ENCODE peak calls at places on chromosomes 4 and X, in eight cellular contexts. One of them, this sample, is unnamed.

GRCh38 chrX:47562615-47563243 is 1.7 kb downstream of the ARAF start:
- DNase-seq in HepG2: no peak
- DNase-seq in H7: peak; percentile 52
- DNase-seq in aorta: no peak
- DNase-seq in sigmoid colon: no peak
- DNase-seq in Karpas-422: peak; percentile 83
- DNase-seq in fibroblast of lung: no peak
- DNase-seq in neural progenitor cell: peak; percentile 37
- DNase-seq in this sample: no peak

GRCh38 chrX:15500497-15500966 is at the start of gene BMX:
- DNase-seq in sigmoid colon: no peak
- DNase-seq in H7: no peak
- DNase-seq in aorta: peak; percentile 76
- DNase-seq in fibroblast of lung: no peak
- DNase-seq in neural progenitor cell: no peak
- DNase-seq in Karpas-422: no peak
- DNase-seq in HepG2: no peak
- DNase-seq in this sample: no peak

GRCh38 chr4:52873191-52873590 is 11.1 kb downstream of the RASL11B start:
- DNase-seq in HepG2: no peak
- DNase-seq in H7: peak; percentile 69
- DNase-seq in fibroblast of lung: peak; percentile 17
- DNase-seq in neural progenitor cell: peak; percentile 47
- DNase-seq in sigmoid colon: no peak
- DNase-seq in aorta: no peak
- DNase-seq in Karpas-422: no peak
- DNase-seq in this sample: no peak

GRCh38 chr4:101037249-101037648 is 310.1 kb downstream of the PPP3CA start:
- DNase-seq in sigmoid colon: no peak
- DNase-seq in H7: no peak
- DNase-seq in Karpas-422: no peak
- DNase-seq in fibroblast of lung: peak; percentile 27
- DNase-seq in neural progenitor cell: no peak
- DNase-seq in HepG2: peak; percentile 7
- DNase-seq in aorta: no peak
- DNase-seq in this sample: no peak

GRCh38 chrX:53732797-53733196 is 46.3 kb upstream of the HUWE1 start:
- DNase-seq in aorta: no peak
- DNase-seq in Karpas-422: no peak
- DNase-seq in HepG2: no peak
- DNase-seq in neural progenitor cell: no peak
- DNase-seq in fibroblast of lung: no peak
- DNase-seq in sigmoid colon: no peak
- DNase-seq in H7: no peak
- DNase-seq in this sample: no peak

GRCh38 chrX:72526534-72527508 is 45.8 kb downstream of the HDAC8 start:
- DNase-seq in H7: no peak
- DNase-seq in aorta: no peak
- DNase-seq in fibroblast of lung: peak; percentile 53
- DNase-seq in HepG2: no peak
- DNase-seq in Karpas-422: no peak
- DNase-seq in sigmoid colon: no peak
- DNase-seq in neural progenitor cell: no peak
- DNase-seq in this sample: no peak

GRCh38 chr4:101885574-101885973 is 95.0 kb downstream of the BANK1 start:
- DNase-seq in fibroblast of lung: no peak
- DNase-seq in Karpas-422: no peak
- DNase-seq in neural progenitor cell: no peak
- DNase-seq in aorta: no peak
- DNase-seq in HepG2: peak; percentile 87
- DNase-seq in H7: no peak
- DNase-seq in sigmoid colon: no peak
- DNase-seq in this sample: no peak

GRCh38 chr4:15043226-15043625 is 40.9 kb downstream of the CPEB2 start:
- DNase-seq in fibroblast of lung: no peak
- DNase-seq in aorta: no peak
- DNase-seq in HepG2: peak; percentile 24
- DNase-seq in neural progenitor cell: peak; percentile 9
- DNase-seq in sigmoid colon: no peak
- DNase-seq in Karpas-422: no peak
- DNase-seq in H7: peak; percentile 10
- DNase-seq in this sample: no peak

GRCh38 chr4:69649629-69650028 is 3.4 kb downstream of the UGT2A1 start:
- DNase-seq in neural progenitor cell: no peak
- DNase-seq in H7: no peak
- DNase-seq in HepG2: no peak
- DNase-seq in Karpas-422: no peak
- DNase-seq in sigmoid colon: no peak
- DNase-seq in aorta: no peak
- DNase-seq in fibroblast of lung: no peak
- DNase-seq in this sample: no peak

GRCh38 chr4:118981171-118981838 is 92.7 kb downstream of the SYNPO2 start:
- DNase-seq in HepG2: no peak
- DNase-seq in Karpas-422: no peak
- DNase-seq in fibroblast of lung: peak; percentile 72
- DNase-seq in neural progenitor cell: peak; percentile 31
- DNase-seq in H7: no peak
- DNase-seq in aorta: no peak
- DNase-seq in sigmoid colon: no peak
- DNase-seq in this sample: no peak

GRCh38 chr4:168685136-168685535 is 188.3 kb downstream of the PALLD start:
- DNase-seq in aorta: no peak
- DNase-seq in neural progenitor cell: no peak
- DNase-seq in fibroblast of lung: no peak
- DNase-seq in HepG2: no peak
- DNase-seq in H7: no peak
- DNase-seq in sigmoid colon: no peak
- DNase-seq in Karpas-422: peak; percentile 47
- DNase-seq in this sample: no peak

DNA sequence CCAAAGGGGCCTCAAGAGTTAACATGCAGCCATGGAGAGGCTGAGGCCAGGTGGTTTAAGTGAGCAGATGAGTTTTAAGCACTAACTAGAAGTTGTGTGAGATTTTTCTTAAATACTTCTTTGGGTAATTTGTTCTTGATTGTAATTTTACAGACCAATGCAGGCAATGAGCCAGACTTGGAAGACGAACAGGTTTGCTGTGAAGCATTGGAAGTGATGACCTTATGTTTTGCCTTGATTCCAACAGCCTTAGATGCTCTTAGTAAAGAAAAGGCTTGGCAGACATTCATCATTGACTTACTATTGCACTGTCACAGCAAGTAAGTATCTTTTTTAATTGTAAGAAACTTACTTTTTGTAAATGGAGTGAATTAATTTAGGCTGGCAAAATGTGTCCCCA is 103.9 kb downstream of the USP9X start:
- DNase-seq in HepG2: no peak
- DNase-seq in H7: no peak
- DNase-seq in aorta: no peak
- DNase-seq in Karpas-422: no peak
- DNase-seq in fibroblast of lung: peak; percentile 2
- DNase-seq in neural progenitor cell: no peak
- DNase-seq in sigmoid colon: no peak
- DNase-seq in this sample: no peak
- H3K36me3 ChIP-seq in HepG2: peaks cover 17% of the 10 kb centered on the region
- H3K36me3 ChIP-seq in H7: peaks cover 32% of the 10 kb centered on the region
- H3K36me3 ChIP-seq in aorta: no peaks in the 10 kb centered on the region
- H3K36me3 ChIP-seq in Karpas-422: peaks cover 30% of the 10 kb centered on the region
- H3K36me3 ChIP-seq in fibroblast of lung: no peaks in the 10 kb centered on the region
- H3K36me3 ChIP-seq in neural progenitor cell: peaks cover 8% of the 10 kb centered on the region
- H3K36me3 ChIP-seq in sigmoid colon: peaks cover 8% of the 10 kb centered on the region
- H3K36me3 ChIP-seq in this sample: peaks cover 10% of the 10 kb centered on the region

GRCh38 chr4:77031544-77031943 is 44.2 kb downstream of the CCNI start:
- DNase-seq in H7: no peak
- DNase-seq in aorta: no peak
- DNase-seq in sigmoid colon: no peak
- DNase-seq in fibroblast of lung: no peak
- DNase-seq in HepG2: no peak
- DNase-seq in Karpas-422: no peak
- DNase-seq in neural progenitor cell: no peak
- DNase-seq in this sample: no peak
- H3K36me3 ChIP-seq in H7: peaks cover 11% of the 10 kb centered on the region
- H3K36me3 ChIP-seq in aorta: no peaks in the 10 kb centered on the region
- H3K36me3 ChIP-seq in sigmoid colon: no peaks in the 10 kb centered on the region
- H3K36me3 ChIP-seq in fibroblast of lung: peaks cover 43% of the 10 kb centered on the region
- H3K36me3 ChIP-seq in HepG2: peaks cover 44% of the 10 kb centered on the region
- H3K36me3 ChIP-seq in Karpas-422: peaks cover 3% of the 10 kb centered on the region
- H3K36me3 ChIP-seq in neural progenitor cell: no peaks in the 10 kb centered on the region
- H3K36me3 ChIP-seq in this sample: peaks cover 12% of the 10 kb centered on the region

GRCh38 chrX:20124964-20125363 is 8.3 kb upstream of the MAP7D2 start:
- DNase-seq in neural progenitor cell: no peak
- DNase-seq in Karpas-422: no peak
- DNase-seq in aorta: no peak
- DNase-seq in H7: no peak
- DNase-seq in HepG2: no peak
- DNase-seq in sigmoid colon: no peak
- DNase-seq in fibroblast of lung: no peak
- DNase-seq in this sample: no peak

DNA sequence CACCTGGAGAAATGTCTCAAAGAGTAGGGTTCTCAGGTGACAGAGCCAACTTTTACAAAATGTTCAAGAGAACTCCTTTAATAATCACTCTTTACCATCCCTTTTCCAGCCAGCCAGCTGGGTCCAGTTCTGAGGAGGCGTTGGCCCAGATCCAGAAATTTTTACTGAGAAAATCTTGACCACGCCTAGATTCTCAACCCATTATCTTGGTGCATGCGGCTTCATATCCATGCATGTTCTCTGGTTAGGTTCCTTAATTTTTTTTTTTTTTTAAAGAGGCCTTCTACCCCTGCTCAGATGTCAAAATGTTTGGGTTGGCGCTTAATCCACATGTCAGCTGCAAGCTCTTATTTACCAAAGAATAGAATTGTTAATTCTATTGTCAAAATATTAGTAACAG is 12.0 kb upstream of the MAP7D2 start:
- DNase-seq in aorta: no peak
- DNase-seq in H7: no peak
- DNase-seq in sigmoid colon: no peak
- DNase-seq in fibroblast of lung: no peak
- DNase-seq in Karpas-422: no peak
- DNase-seq in neural progenitor cell: no peak
- DNase-seq in HepG2: no peak
- DNase-seq in this sample: no peak
- H3K36me3 ChIP-seq in aorta: no peaks in the 10 kb centered on the region
- H3K36me3 ChIP-seq in H7: peaks cover 4% of the 10 kb centered on the region
- H3K36me3 ChIP-seq in sigmoid colon: no peaks in the 10 kb centered on the region
- H3K36me3 ChIP-seq in fibroblast of lung: no peaks in the 10 kb centered on the region
- H3K36me3 ChIP-seq in Karpas-422: peaks cover 57% of the 10 kb centered on the region
- H3K36me3 ChIP-seq in neural progenitor cell: no peaks in the 10 kb centered on the region
- H3K36me3 ChIP-seq in HepG2: peaks cover 13% of the 10 kb centered on the region
- H3K36me3 ChIP-seq in this sample: peaks cover 2% of the 10 kb centered on the region

GRCh38 chr4:4419896-4420295 is 33.0 kb downstream of the NSG1 start:
- DNase-seq in aorta: peak; percentile 59
- DNase-seq in fibroblast of lung: no peak
- DNase-seq in HepG2: no peak
- DNase-seq in neural progenitor cell: no peak
- DNase-seq in Karpas-422: no peak
- DNase-seq in sigmoid colon: no peak
- DNase-seq in H7: no peak
- DNase-seq in this sample: no peak
- H3K36me3 ChIP-seq in aorta: peaks cover 17% of the 10 kb centered on the region
- H3K36me3 ChIP-seq in fibroblast of lung: peaks cover 10% of the 10 kb centered on the region
- H3K36me3 ChIP-seq in HepG2: peaks cover 42% of the 10 kb centered on the region
- H3K36me3 ChIP-seq in neural progenitor cell: no peaks in the 10 kb centered on the region
- H3K36me3 ChIP-seq in Karpas-422: no peaks in the 10 kb centered on the region
- H3K36me3 ChIP-seq in sigmoid colon: peaks cover 25% of the 10 kb centered on the region
- H3K36me3 ChIP-seq in H7: peaks cover 8% of the 10 kb centered on the region
- H3K36me3 ChIP-seq in this sample: peaks cover 12% of the 10 kb centered on the region

DNA sequence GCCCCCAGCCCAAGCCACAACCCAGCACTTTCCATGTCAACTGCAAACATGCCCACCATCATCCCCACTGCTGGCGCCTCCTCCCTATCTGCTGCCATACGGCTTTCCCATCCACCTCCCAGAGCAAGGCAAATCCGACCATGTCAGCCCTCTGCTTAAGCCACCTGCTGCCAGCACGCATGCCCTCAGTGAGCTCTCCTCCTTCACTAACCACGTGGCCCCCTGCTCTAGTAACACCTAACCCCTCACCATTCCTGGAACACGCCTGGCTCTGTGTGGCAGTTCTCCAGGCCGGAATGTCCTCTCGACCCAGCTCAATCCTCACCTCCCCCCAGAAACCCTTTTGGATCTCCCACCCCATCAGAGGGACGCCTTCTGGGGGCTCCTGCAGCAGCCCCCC is 17.4 kb downstream of the BCAP31 start:
- DNase-seq in sigmoid colon: no peak
- DNase-seq in aorta: no peak
- DNase-seq in HepG2: no peak
- DNase-seq in H7: no peak
- DNase-seq in fibroblast of lung: no peak
- DNase-seq in Karpas-422: no peak
- DNase-seq in neural progenitor cell: no peak
- DNase-seq in this sample: no peak
- H3K36me3 ChIP-seq in sigmoid colon: no peaks in the 10 kb centered on the region
- H3K36me3 ChIP-seq in aorta: no peaks in the 10 kb centered on the region
- H3K36me3 ChIP-seq in HepG2: peaks cover 9% of the 10 kb centered on the region
- H3K36me3 ChIP-seq in H7: no peaks in the 10 kb centered on the region
- H3K36me3 ChIP-seq in fibroblast of lung: peaks cover 1% of the 10 kb centered on the region
- H3K36me3 ChIP-seq in Karpas-422: no peaks in the 10 kb centered on the region
- H3K36me3 ChIP-seq in neural progenitor cell: no peaks in the 10 kb centered on the region
- H3K36me3 ChIP-seq in this sample: peaks cover 6% of the 10 kb centered on the region

GRCh38 chr4:122300776-122301175 is 78.0 kb upstream of the ADAD1 start:
- DNase-seq in HepG2: no peak
- DNase-seq in fibroblast of lung: no peak
- DNase-seq in aorta: no peak
- DNase-seq in Karpas-422: peak; percentile 46
- DNase-seq in sigmoid colon: no peak
- DNase-seq in neural progenitor cell: no peak
- DNase-seq in H7: no peak
- DNase-seq in this sample: no peak

GRCh38 chr4:122309988-122310626 is 68.7 kb upstream of the ADAD1 start:
- DNase-seq in HepG2: peak; percentile 11
- DNase-seq in H7: no peak
- DNase-seq in fibroblast of lung: peak; percentile 14
- DNase-seq in Karpas-422: peak; percentile 60
- DNase-seq in sigmoid colon: no peak
- DNase-seq in neural progenitor cell: no peak
- DNase-seq in aorta: no peak
- DNase-seq in this sample: no peak

DNA sequence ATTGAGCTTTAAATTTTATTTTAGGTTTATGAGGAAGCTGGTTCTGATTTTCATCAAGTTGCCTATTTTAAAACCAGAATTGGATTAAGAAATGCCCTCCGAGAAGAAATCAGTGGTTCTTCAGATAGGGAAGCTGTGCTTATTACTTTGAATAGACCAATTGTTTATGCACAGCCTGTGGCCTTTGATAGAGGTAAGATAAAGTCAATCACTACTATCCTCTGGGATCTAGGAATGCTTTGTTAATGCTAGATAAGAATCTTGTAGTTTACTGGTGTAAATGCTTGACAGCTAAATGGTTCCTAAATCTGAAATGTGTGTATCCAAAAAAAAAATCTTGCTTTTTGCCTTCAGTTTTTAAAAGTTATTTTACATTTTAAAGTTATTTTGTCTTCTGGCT is 73.0 kb upstream of the ADAD1 start:
- DNase-seq in sigmoid colon: no peak
- DNase-seq in neural progenitor cell: peak; percentile 45
- DNase-seq in aorta: no peak
- DNase-seq in HepG2: no peak
- DNase-seq in fibroblast of lung: no peak
- DNase-seq in Karpas-422: no peak
- DNase-seq in H7: no peak
- DNase-seq in this sample: no peak
- H3K36me3 ChIP-seq in sigmoid colon: peaks cover 20% of the 10 kb centered on the region
- H3K36me3 ChIP-seq in neural progenitor cell: no peaks in the 10 kb centered on the region
- H3K36me3 ChIP-seq in aorta: no peaks in the 10 kb centered on the region
- H3K36me3 ChIP-seq in HepG2: peaks cover 3% of the 10 kb centered on the region
- H3K36me3 ChIP-seq in fibroblast of lung: no peaks in the 10 kb centered on the region
- H3K36me3 ChIP-seq in Karpas-422: peaks cover 11% of the 10 kb centered on the region
- H3K36me3 ChIP-seq in H7: peaks cover 4% of the 10 kb centered on the region
- H3K36me3 ChIP-seq in this sample: no peaks in the 10 kb centered on the region